ENCODE peak calls at places on chromosome 1, in eight cellular contexts. F is Panc1, A is stomach, O is transverse colon, M is HCT116, G is K562, B is spleen, W is upper lobe of left lung. U is an unnamed sample.

GRCh38 chr1:221292652-221293051 is 413.4 kb downstream of the HLX start:
- DNase-seq in F (no peak), A (no peak), W (no peak), G (no peak), O (no peak), B (no peak), M (no peak), U (no peak)

GRCh38 chr1:238052496-238053266 is 162.0 kb upstream of the ZP4 start:
- DNase-seq in M (no peak), B (no peak), G (no peak), A (no peak), F (no peak), W (no peak), O (no peak), U (no peak)

GRCh38 chr1:164885311-164885710 is 326.3 kb downstream of the PBX1 start:
- DNase-seq in F (no peak), M (no peak), G (no peak), O (no peak), W (no peak), B (no peak), A (no peak), U (no peak)

GRCh38 chr1:81670286-81670685 is 130.4 kb upstream of the ADGRL2 start:
- DNase-seq in B (no peak), A (peak), O (peak), M (no peak), F (peak), W (peak), G (no peak), U (no peak)

GRCh38 chr1:192703283-192704206 is 67.6 kb downstream of the RGS13 start:
- DNase-seq in O (no peak), W (no peak), G (no peak), F (no peak), B (no peak), M (no peak), A (no peak), U (no peak)

GRCh38 chr1:107748529-107748928 is 216.5 kb downstream of the VAV3 start:
- DNase-seq in M (no peak), F (no peak), G (peak), B (no peak), A (no peak), W (no peak), O (no peak), U (no peak)

GRCh38 chr1:183368213-183369108 is 49.7 kb downstream of the NMNAT2 start:
- DNase-seq in M (no peak), W (no peak), G (no peak), F (no peak), B (no peak), A (no peak), O (no peak), U (no peak)

GRCh38 chr1:205602118-205602517 is 29.7 kb downstream of the ELK4 start:
- DNase-seq in W (no peak), A (no peak), G (no peak), M (no peak), F (no peak), B (no peak), O (no peak), U (no peak)

GRCh38 chr1:233459470-233459945 is 132.0 kb downstream of the MAP3K21 start:
- DNase-seq in M (no peak), W (no peak), B (no peak), F (no peak), O (no peak), G (no peak), A (no peak), U (no peak)

DNA sequence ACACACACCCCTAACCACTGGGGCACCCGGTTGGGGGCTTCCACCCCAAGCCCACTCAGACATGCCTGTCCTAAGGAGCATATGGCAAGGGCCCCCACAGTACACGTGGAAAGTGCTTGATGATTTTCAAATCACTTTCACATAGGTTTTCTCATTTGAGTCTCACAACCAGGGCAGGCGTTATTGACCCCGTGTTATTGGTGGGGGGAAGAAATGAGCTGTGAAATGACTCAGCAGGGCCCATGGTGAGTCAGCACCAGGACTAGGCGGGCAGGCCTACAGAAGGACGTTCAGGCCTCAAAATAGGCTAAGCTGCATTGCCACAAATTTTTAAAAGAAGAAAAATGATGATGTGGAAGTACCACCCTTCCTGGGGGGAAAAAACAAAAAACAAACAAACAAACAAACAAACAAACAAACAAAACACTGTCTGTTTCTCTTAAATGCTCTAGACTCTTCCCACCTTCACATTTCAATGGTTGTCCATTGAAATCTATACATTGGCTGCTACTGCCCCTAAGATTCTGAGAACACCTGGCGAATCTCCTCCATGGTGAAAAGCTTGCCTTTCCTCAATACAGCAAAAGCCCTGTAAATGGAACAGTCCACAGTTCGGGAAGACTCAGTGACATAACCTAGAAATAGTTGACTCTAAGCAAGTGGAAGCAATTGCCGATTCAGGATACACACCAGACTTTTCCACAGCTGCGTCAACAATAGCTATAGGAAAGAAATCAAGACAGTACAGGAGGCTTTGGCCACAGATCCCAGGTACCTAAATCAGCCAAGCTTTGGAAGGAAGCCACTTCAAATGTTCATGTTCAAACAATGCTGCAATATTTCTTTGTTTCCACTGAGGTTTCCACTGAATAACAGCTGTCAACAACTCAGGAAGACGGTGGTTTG is 234.7 kb downstream of the TOMM20 start:
- DNase-seq in A (peak), B (no peak), F (no peak), M (no peak), G (peak), W (no peak), O (no peak), U (no peak)
- H3K27ac ChIP-seq in A (peak), B (no peak), F (peak), M (no peak), G (peak), W (no peak), O (peak), U (no peak)

GRCh38 chr1:201506573-201507567 is at the start of gene CSRP1:
- DNase-seq in W (peak), F (no peak), M (peak), A (peak), O (peak), B (peak), G (peak), U (peak)
- TF ChIP-seq POLR2AphosphoS5 in W (peak), F (peak), M (peak), A (peak), O (peak), B (peak), G (peak), U (peak)

DNA sequence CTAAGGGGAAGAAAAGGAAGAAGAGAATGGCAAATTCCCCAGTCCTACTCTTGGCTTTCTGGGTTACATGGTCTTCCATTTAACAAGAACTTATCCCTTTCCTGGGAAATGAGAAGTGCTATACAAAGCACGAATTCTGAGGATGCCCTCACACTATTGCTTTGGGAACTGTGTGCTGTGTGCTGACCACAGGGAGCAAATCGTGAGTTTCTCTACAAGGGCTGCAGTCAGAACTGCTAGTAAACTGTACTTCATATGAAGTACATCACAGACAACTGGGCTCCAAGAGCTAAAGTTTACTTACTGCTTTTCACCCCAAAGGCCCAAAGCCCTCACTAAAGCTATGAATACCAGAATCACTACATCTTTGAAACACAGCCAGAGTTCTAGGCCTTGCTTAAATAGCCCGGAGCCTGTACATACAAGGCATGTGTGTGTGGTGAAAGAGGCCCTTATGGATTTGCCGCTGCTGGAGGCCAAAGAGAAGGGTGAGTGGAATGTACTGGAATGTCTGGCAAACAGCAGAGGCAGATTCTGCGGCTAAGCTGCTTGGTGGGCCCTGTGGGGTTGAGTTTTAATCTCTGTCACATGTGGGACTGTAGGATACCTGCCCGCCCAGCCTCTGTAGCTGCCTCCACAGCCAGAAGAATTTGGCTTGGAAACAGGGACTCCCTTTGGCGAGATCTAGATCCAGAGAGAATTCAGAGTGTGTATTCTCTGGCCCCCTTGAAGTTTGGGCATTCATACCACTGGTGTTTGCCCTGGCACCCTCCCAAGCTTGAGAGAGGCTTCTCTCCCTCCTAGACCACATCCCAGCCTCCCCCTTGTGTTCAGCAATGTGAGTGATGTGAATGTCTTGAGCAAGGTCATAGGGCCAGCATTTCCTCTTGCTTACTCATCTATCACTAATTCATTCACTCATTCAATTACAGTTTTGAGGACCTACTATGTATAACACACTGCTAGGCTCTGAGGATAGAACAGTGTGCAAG is 21.9 kb upstream of the TRIM67 start:
- DNase-seq in G (no peak), O (no peak), M (no peak), B (no peak), F (no peak), A (no peak), W (peak), U (no peak)
- H3K27ac ChIP-seq in G (no peak), O (no peak), M (peak), B (no peak), F (no peak), A (no peak), W (peak), U (no peak)

GRCh38 chr1:206635080-206635982 is at the start of gene DYRK3:
- DNase-seq in B (peak), O (peak), F (peak), M (peak), W (peak), G (peak), A (peak), U (peak)
- TF ChIP-seq POLR2AphosphoS5 in B (peak), O (peak), F (peak), M (peak), W (peak), G (peak), A (peak), U (peak)

DNA sequence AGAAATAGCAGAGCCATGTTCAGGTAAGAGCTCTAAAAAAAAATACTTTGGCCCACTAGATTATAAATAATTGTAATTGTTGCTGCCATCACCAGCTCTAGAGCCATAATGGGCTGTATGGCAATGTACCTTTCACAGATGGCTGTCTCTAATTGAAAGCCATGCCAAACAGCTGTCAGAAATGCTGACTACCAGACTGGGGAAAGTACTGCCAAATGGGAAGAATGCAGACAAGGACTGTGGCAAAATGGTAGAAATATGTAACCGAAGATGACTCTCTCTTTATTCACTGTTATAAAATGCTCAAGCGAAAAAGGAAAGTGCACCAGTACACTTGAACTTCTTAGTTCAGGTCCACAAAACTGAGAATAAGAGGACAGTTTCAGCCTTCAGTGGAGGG is 46.3 kb upstream of the LPGAT1 start:
- DNase-seq in B (no peak), F (no peak), M (no peak), G (no peak), A (no peak), W (no peak), O (no peak), U (no peak)
- H3K27ac ChIP-seq in B (no peak), F (no peak), M (no peak), G (no peak), A (no peak), W (no peak), O (no peak), U (no peak)

DNA sequence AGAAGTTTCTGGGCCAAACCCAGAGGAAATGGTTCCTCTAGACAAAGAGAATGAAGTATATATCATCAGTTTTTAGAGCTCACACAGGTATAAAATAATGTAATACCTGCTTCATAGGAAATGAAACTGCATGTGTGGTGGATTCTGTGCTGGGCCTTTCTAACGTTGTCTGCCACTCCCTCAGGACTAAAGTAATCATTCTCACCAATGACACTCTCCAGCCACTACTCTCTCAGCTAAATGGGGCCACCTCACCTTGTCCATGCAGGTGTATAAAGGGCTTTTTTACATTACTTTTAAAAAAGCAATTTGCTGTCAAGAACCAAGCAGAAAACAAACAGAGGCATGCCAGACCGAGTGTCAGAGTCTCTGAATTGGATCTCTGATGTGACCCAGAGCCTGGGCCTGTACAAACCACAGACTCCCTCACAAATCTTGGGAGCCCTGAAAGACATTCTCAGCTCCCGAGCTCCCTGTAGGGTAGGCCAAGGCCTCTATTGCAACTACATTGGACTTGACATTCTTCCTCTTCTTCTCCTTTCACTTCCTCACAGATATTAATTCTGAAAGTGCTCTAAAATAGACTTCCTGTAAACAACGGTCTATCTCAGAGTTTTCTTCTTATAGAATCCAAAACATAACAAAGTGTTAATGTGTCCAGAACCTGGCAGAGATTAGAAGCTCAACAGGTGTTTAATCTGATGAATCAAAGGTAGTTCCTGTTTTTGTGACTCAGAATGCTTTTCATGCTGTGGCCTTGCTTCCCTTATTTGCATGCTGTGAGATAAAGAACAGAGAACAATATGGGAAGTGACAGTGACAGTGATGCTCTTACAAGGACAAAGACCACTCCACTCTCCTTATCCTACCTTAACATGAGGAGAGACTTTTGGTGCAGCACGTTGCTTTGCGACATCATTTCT is 8.6 kb downstream of the AIM2 start:
- DNase-seq in M (no peak), G (peak), F (no peak), W (no peak), B (peak), A (no peak), O (no peak), U (peak)
- TF ChIP-seq POLR2AphosphoS5 in M (no peak), G (no peak), F (no peak), W (no peak), B (no peak), A (no peak), O (no peak), U (peak)

GRCh38 chr1:6166655-6167390 is 13.3 kb downstream of the CHD5 start:
- DNase-seq in M (no peak), W (no peak), O (no peak), G (no peak), F (no peak), A (no peak), B (no peak), U (no peak)

GRCh38 chr1:6166221-6166620 is 13.9 kb downstream of the CHD5 start:
- DNase-seq in M (no peak), B (no peak), G (no peak), A (no peak), F (no peak), W (no peak), O (no peak), U (no peak)

GRCh38 chr1:6165027-6165426 is 15.1 kb downstream of the CHD5 start:
- DNase-seq in B (no peak), W (no peak), F (no peak), O (no peak), M (no peak), A (no peak), G (no peak), U (no peak)

GRCh38 chr1:6163973-6164617 is 16.0 kb downstream of the CHD5 start:
- DNase-seq in A (no peak), M (no peak), B (no peak), W (no peak), O (no peak), G (no peak), F (no peak), U (no peak)

GRCh38 chr1:6165441-6165985 is 14.6 kb downstream of the CHD5 start:
- DNase-seq in B (no peak), G (no peak), M (no peak), A (no peak), F (no peak), W (no peak), O (no peak), U (no peak)
- H3K27ac ChIP-seq in B (no peak), G (no peak), M (no peak), A (no peak), F (no peak), W (no peak), O (no peak), U (no peak)

GRCh38 chr1:203304391-203304918 is 864 bp upstream of the BTG2 start:
- DNase-seq in W (no peak), A (no peak), G (no peak), O (no peak), B (no peak), M (no peak), F (no peak), U (no peak)
- TF ChIP-seq POLR2AphosphoS5 in W (no peak), A (no peak), G (no peak), O (no peak), B (no peak), M (no peak), F (no peak), U (no peak)

GRCh38 chr1:55062801-55063561 is 23.6 kb downstream of the PCSK9 start:
- DNase-seq in F (no peak), M (no peak), B (no peak), W (no peak), G (no peak), A (no peak), O (no peak), U (no peak)

GRCh38 chr1:55063562-55063942 is 24.2 kb downstream of the PCSK9 start:
- DNase-seq in B (no peak), F (no peak), W (no peak), G (no peak), A (no peak), O (no peak), M (no peak), U (no peak)

GRCh38 chr1:55065649-55066048 is 26.3 kb downstream of the PCSK9 start:
- DNase-seq in B (no peak), F (no peak), W (no peak), M (no peak), G (no peak), O (no peak), A (no peak), U (no peak)

GRCh38 chr1:55064071-55064581 is 24.8 kb downstream of the PCSK9 start:
- DNase-seq in A (no peak), B (peak), W (no peak), G (no peak), M (no peak), F (no peak), O (no peak), U (peak)

DNA sequence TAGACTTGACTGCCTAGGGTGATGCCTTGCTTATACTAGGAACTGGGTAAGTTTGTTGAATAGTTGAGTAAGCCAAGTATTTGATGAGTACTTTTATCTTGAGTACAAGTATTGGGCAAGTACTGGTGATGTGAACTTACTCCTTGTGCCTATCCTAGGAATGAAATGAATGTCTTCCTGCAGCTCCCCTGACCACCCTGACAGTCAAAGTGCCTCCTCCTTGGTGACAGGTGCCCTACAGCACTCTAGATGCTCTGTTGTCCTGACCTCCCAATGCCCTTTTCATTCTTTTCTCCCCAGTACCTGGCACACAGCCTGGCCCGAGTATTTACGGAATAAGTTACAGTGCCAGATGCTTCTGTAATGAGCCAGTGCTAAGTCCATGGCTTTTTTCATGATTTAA is 25.5 kb downstream of the PCSK9 start:
- DNase-seq in O (no peak), M (no peak), B (no peak), A (peak), F (peak), W (no peak), G (no peak), U (no peak)
- H3K27ac ChIP-seq in O (peak), M (no peak), B (no peak), A (no peak), F (no peak), W (no peak), G (no peak), U (no peak)

DNA sequence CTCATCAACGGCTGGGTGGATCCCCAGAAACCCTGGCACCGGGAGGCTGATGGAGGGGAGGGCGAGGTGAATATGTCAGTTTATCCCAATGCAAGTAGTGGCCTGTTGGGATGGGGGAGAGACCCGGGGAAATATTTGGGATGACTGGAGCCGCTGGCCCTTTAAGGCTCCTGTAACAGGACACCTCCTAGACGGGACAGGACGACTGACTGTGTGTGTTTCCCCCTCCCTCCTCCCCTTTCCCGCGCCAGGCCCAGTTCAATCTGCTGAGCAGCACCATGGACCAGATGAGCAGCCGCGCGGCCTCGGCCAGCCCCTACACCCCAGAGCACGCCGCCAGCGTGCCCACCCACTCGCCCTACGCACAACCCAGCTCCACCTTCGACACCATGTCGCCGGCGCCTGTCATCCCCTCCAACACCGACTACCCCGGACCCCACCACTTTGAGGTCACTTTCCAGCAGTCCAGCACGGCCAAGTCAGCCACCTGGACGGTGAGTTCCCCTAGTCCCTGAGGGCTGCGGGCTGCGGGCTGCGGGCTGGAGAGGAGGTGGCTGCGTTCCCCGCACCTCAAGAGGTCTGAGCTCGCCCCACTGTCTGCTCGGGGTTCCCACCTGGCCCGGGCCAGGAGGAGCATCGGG is 44.8 kb upstream of the CCDC27 start:
- DNase-seq in F (no peak), M (no peak), O (no peak), A (no peak), G (no peak), W (no peak), B (no peak), U (no peak)
- TF ChIP-seq POLR2AphosphoS5 in F (no peak), M (no peak), O (no peak), A (no peak), G (no peak), W (no peak), B (no peak), U (no peak)